ENCODE peak calls at places on chromosomes 12 and 14, in six cellular contexts. S is BE2C, D is HEK293T, A is left cardiac atrium, G is hippocampal formation, B is hepatic stellate cell. W is an unnamed sample.

GRCh38 chr14:32468955-32469354 is 139.9 kb downstream of the AKAP6 start:
- DNase-seq in S (no peak), B (peak), D (no peak), G (no peak), A (no peak), W (no peak)

GRCh38 chr14:62077676-62078261 is 315.5 kb downstream of the SNAPC1 start:
- DNase-seq in B (no peak), S (no peak), G (no peak), A (no peak), D (no peak), W (no peak)

GRCh38 chr12:124179936-124180605 is 114.8 kb upstream of the RFLNA start:
- DNase-seq in D (no peak), B (no peak), A (no peak), S (peak), G (no peak), W (no peak)

GRCh38 chr14:27995688-27996087 is 770.9 kb upstream of the FOXG1 start:
- DNase-seq in D (no peak), S (no peak), A (no peak), B (no peak), G (no peak), W (no peak)

GRCh38 chr12:10226740-10227139 is 14.1 kb downstream of the GABARAPL1 start:
- DNase-seq in A (no peak), G (no peak), B (no peak), D (no peak), S (no peak), W (no peak)

GRCh38 chr12:81596558-81596957 is 162.6 kb downstream of the PPFIA2 start:
- DNase-seq in B (no peak), D (no peak), G (no peak), S (no peak), A (no peak), W (no peak)

GRCh38 chr14:44833376-44833775 is 128.4 kb downstream of the KLHL28 start:
- DNase-seq in S (no peak), B (no peak), G (no peak), D (no peak), A (no peak), W (no peak)

GRCh38 chr12:68780731-68781130 is 27.2 kb upstream of the MDM2 start:
- DNase-seq in A (no peak), G (no peak), S (no peak), B (no peak), D (no peak), W (no peak)

GRCh38 chr12:12784911-12785814 is at the start of gene APOLD1:
- DNase-seq in A (peak), D (no peak), S (no peak), G (no peak), B (peak), W (no peak)

GRCh38 chr14:53458368-53458814 is 305.3 kb upstream of the DDHD1 start:
- DNase-seq in A (no peak), G (no peak), B (peak), D (no peak), S (no peak), W (no peak)

GRCh38 chr12:71746983-71747611 is 7.6 kb upstream of the RAB21 start:
- DNase-seq in G (peak), D (peak), B (peak), S (peak), A (no peak), W (no peak)

GRCh38 chr12:62732861-62733427 is 202.0 kb downstream of the PPM1H start:
- DNase-seq in D (no peak), A (peak), G (no peak), S (no peak), B (peak), W (no peak)

GRCh38 chr14:36226164-36226563 is 49.6 kb upstream of the PTCSC3 start:
- DNase-seq in B (no peak), G (no peak), S (no peak), D (no peak), A (no peak), W (no peak)

GRCh38 chr14:91149462-91149861 is 35.6 kb downstream of the DGLUCY start:
- DNase-seq in G (peak), D (no peak), B (peak), S (no peak), A (no peak), W (no peak)

GRCh38 chr12:100675432-100675831 is 101.9 kb downstream of the GAS2L3 start:
- DNase-seq in G (peak), S (peak), A (peak), D (no peak), B (peak), W (no peak)

GRCh38 chr12:6341439-6342139 is at the start of gene TNFRSF1A:
- DNase-seq in A (peak), G (peak), B (peak), D (peak), S (no peak), W (no peak)

GRCh38 chr12:28507867-28508266 is 317.6 kb downstream of the CCDC91 start:
- DNase-seq in B (no peak), S (no peak), G (no peak), D (no peak), A (no peak), W (no peak)

GRCh38 chr12:116123511-116124258 is 153.8 kb downstream of the MED13L start:
- DNase-seq in B (peak), D (peak), S (peak), A (no peak), G (peak), W (no peak)

GRCh38 chr14:49940805-49941421 is 48.0 kb downstream of the ARF6 start:
- DNase-seq in A (no peak), B (no peak), G (no peak), S (no peak), D (no peak), W (peak)

GRCh38 chr14:21057803-21058675 is at the start of gene RNASE8:
- DNase-seq in G (no peak), A (no peak), B (no peak), S (no peak), D (no peak), W (no peak)

GRCh38 chr12:51415931-51416330 is 8.7 kb upstream of the SLC4A8 start:
- DNase-seq in G (no peak), B (no peak), S (no peak), D (no peak), A (no peak), W (no peak)

GRCh38 chr14:24144451-24144850 is 2.0 kb downstream of the PSME2 start:
- DNase-seq in A (no peak), D (no peak), S (no peak), G (no peak), B (no peak), W (no peak)

GRCh38 chr14:40417777-40418401 is 985.7 kb upstream of the FBXO33 start:
- DNase-seq in S (peak), D (peak), G (no peak), A (no peak), B (no peak), W (no peak)

GRCh38 chr12:93784339-93785086 is 107.3 kb downstream of the CRADD start:
- DNase-seq in B (no peak), D (no peak), A (peak), S (peak), G (peak), W (peak)

GRCh38 chr12:85461127-85461526 is 181.1 kb downstream of the ALX1 start:
- DNase-seq in A (no peak), D (no peak), B (no peak), S (no peak), G (no peak), W (no peak)

GRCh38 chr12:52230364-52231281 is 2.4 kb upstream of the KRT7 start:
- DNase-seq in A (no peak), S (no peak), G (no peak), D (no peak), B (peak), W (no peak)

GRCh38 chr12:90062799-90063198 is 354.2 kb upstream of the ATP2B1 start:
- DNase-seq in S (peak), D (peak), A (no peak), G (no peak), B (no peak), W (no peak)

GRCh38 chr12:104680070-104680469 is 223.3 kb downstream of the CHST11 start:
- DNase-seq in B (peak), G (no peak), D (no peak), S (peak), A (no peak), W (no peak)

GRCh38 chr14:63186453-63186852 is 17.8 kb upstream of the RHOJ start:
- DNase-seq in B (peak), G (no peak), S (no peak), D (no peak), A (no peak), W (no peak)

GRCh38 chr12:103821773-103822172 is 19.3 kb downstream of the NT5DC3 start:
- DNase-seq in S (no peak), A (no peak), D (no peak), G (no peak), B (no peak), W (no peak)

GRCh38 chr12:88960213-88960878 is 380.1 kb upstream of the KITLG start:
- DNase-seq in D (no peak), G (no peak), S (no peak), A (no peak), B (no peak), W (no peak)

GRCh38 chr14:92456215-92457017 is 57.2 kb upstream of the RIN3 start:
- DNase-seq in S (peak), D (peak), B (peak), G (no peak), A (peak), W (no peak)

W was measured in T-helper 22 cell.